ENCODE peak calls at places on chromosomes 1 and 21, in six cellular contexts. H, B, I, Z, X and U are unnamed samples.

GRCh38 chr1:184691719-184692324 is 62.8 kb downstream of the EDEM3 start:
- DNase-seq in H (no peak), B (peak; percentile 68), I (no peak), Z (peak; percentile 75), X (peak; percentile 68), U (peak; percentile 51)

GRCh38 chr1:245201827-245202226 is 47.0 kb downstream of the KIF26B start:
- DNase-seq in H (no peak), B (no peak), I (no peak), Z (no peak), X (no peak), U (no peak)

GRCh38 chr1:230261918-230262650 is 164.0 kb downstream of the PGBD5 start:
- DNase-seq in H (no peak), B (no peak), I (no peak), Z (no peak), X (no peak), U (no peak)

GRCh38 chr1:29513357-29513756 is 277.0 kb downstream of the PTPRU start:
- DNase-seq in H (peak; percentile 77), B (peak; percentile 70), I (peak; percentile 69), Z (peak; percentile 52), X (peak; percentile 87), U (no peak)

GRCh38 chr1:7549277-7549676 is 221.8 kb upstream of the VAMP3 start:
- DNase-seq in H (no peak), B (peak; percentile 87), I (no peak), Z (peak; percentile 87), X (peak; percentile 80), U (no peak)

GRCh38 chr21:45994738-45995685 is 13.4 kb downstream of the COL6A1 start:
- DNase-seq in H (no peak), B (no peak), I (no peak), Z (no peak), X (no peak), U (no peak)

GRCh38 chr1:227661495-227661894 is 73.6 kb downstream of the JMJD4 start:
- DNase-seq in H (no peak), B (no peak), I (no peak), Z (no peak), X (peak; percentile 45), U (no peak)

GRCh38 chr21:32302560-32302959 is 3.9 kb downstream of the MRAP start:
- DNase-seq in H (no peak), B (no peak), I (peak; percentile 20), Z (no peak), X (no peak), U (no peak)

GRCh38 chr1:225602590-225603206 is 50.2 kb downstream of the ENAH start:
- DNase-seq in H (no peak), B (no peak), I (no peak), Z (peak; percentile 34), X (no peak), U (no peak)

GRCh38 chr1:153790996-153791855 is 16.0 kb downstream of the SLC27A3 start:
- DNase-seq in H (no peak), B (peak; percentile 94), I (no peak), Z (peak; percentile 96), X (no peak), U (no peak)

GRCh38 chr1:32933742-32934322 is 30.8 kb downstream of the RNF19B start:
- DNase-seq in H (no peak), B (peak; percentile 19), I (no peak), Z (peak; percentile 51), X (peak; percentile 92), U (no peak)

DNA sequence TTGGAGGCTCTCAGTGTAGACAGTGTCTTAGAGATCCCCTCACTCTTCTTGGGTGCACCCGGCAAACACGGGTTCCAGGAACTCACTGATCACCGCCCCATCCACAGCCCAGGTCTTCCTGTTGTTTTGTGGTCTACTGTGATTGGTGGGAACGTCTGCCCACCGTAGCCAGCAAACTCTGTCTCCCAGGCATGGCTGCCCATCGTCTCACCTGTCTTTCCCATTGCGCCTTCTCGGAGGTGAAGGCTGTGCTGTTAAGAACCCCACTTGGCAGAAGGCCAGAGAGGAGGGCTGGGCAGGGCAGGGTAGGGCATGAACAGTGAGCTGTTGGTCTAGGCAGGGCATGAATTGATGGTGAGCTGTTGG is 14.1 kb upstream of the KCNA2 start:
- DNase-seq in H (no peak), B (no peak), I (no peak), Z (no peak), X (no peak), U (no peak)
- H3K27me3 ChIP-seq in H (peaks cover 3% of the 10 kb centered on the region), B (peaks cover 17% of the 10 kb centered on the region), I (peaks cover 9% of the 10 kb centered on the region), Z (peaks cover 41% of the 10 kb centered on the region), X (no peaks in the 10 kb centered on the region), U (peaks cover 44% of the 10 kb centered on the region)

GRCh38 chr1:2049517-2050481 is at the start of gene PRKCZ:
- DNase-seq in H (peak; percentile 97), B (no peak), I (peak; percentile 97), Z (peak; percentile 6), X (peak; percentile 97), U (peak; percentile 81)

GRCh38 chr1:2052096-2052569 is 1.9 kb downstream of the PRKCZ start:
- DNase-seq in H (no peak), B (no peak), I (no peak), Z (no peak), X (no peak), U (no peak)

GRCh38 chr1:2050482-2050792 is 226 bp downstream of the PRKCZ start:
- DNase-seq in H (no peak), B (no peak), I (no peak), Z (no peak), X (peak; percentile 31), U (no peak)

GRCh38 chr1:2052756-2053155 is 2.5 kb downstream of the PRKCZ start:
- DNase-seq in H (no peak), B (no peak), I (no peak), Z (no peak), X (no peak), U (no peak)

GRCh38 chr1:2050793-2051682 is 827 bp downstream of the PRKCZ start:
- DNase-seq in H (no peak), B (no peak), I (no peak), Z (no peak), X (peak; percentile 33), U (no peak)
- H2AK5ac ChIP-seq in H (no peak overlapping the region), B (no peak overlapping the region), I (no peak overlapping the region), Z (no peak overlapping the region), X (no peak overlapping the region), U (peak overlapping the region; percentile 88)

GRCh38 chr1:12168451-12169160 is 1.8 kb downstream of the TNFRSF1B start:
- DNase-seq in H (no peak), B (no peak), I (no peak), Z (peak; percentile 30), X (no peak), U (no peak)

GRCh38 chr1:12171206-12172041 is 4.6 kb downstream of the TNFRSF1B start:
- DNase-seq in H (no peak), B (no peak), I (no peak), Z (no peak), X (no peak), U (no peak)

GRCh38 chr1:12172042-12172851 is 5.5 kb downstream of the TNFRSF1B start:
- DNase-seq in H (no peak), B (no peak), I (no peak), Z (no peak), X (no peak), U (no peak)

GRCh38 chr1:12169442-12170135 is 2.8 kb downstream of the TNFRSF1B start:
- DNase-seq in H (no peak), B (no peak), I (no peak), Z (no peak), X (no peak), U (no peak)

DNA sequence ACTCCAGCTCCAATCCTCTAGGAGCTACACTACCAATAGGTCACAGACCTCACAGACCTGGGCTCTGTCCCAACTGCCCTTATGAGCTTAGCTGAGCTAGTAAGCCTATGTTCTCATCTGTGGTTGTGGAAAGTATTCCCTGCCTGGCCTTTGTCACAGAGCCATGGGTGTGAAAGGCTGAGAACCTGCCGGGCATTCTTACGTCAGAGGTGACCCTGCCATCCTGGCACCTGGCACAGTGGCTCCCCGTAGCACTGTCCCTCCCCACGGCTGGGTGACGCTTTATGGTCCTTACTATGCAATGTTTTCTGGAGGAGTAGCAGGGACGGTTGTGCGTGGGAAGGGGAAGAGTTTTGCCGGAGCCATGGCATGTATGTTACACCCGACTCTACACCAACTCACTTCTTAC is 3.5 kb downstream of the TNFRSF1B start:
- DNase-seq in H (no peak), B (no peak), I (no peak), Z (no peak), X (no peak), U (no peak)
- H3K27me3 ChIP-seq in H (no peaks in the 10 kb centered on the region), B (no peaks in the 10 kb centered on the region), I (peaks cover 28% of the 10 kb centered on the region), Z (peaks cover 3% of the 10 kb centered on the region), X (peaks cover 2% of the 10 kb centered on the region), U (peaks cover 48% of the 10 kb centered on the region)

GRCh38 chr1:44354840-44355581 is at the start of gene ERI3:
- DNase-seq in H (peak; percentile 98), B (peak; percentile 96), I (peak; percentile 97), Z (peak; percentile 96), X (peak; percentile 99), U (peak; percentile 96)
- H2AK5ac ChIP-seq in H (no peak within 1 kb of the TSS), B (peak within 1 kb of the TSS; percentile 31), I (no peak within 1 kb of the TSS), Z (no peak within 1 kb of the TSS), X (no peak within 1 kb of the TSS), U (no peak within 1 kb of the TSS)

GRCh38 chr1:198776602-198777029 is 137.8 kb downstream of the PTPRC start:
- DNase-seq in H (no peak), B (peak; percentile 98), I (no peak), Z (peak; percentile 100), X (peak; percentile 2), U (no peak)
- H3K27me3 ChIP-seq in H (no peaks in the 10 kb centered on the region), B (no peaks in the 10 kb centered on the region), I (no peaks in the 10 kb centered on the region), Z (no peaks in the 10 kb centered on the region), X (no peaks in the 10 kb centered on the region), U (no peaks in the 10 kb centered on the region)